ENCODE peak calls at places on chromosomes 1 and 21, in six cellular contexts. S, M, T, A, D and K are unnamed samples.

GRCh38 chr1:168676861-168677260 is 52.1 kb downstream of the DPT start:
- DNase-seq in S (no peak), T (no peak), A (no peak), M (no peak), D (no peak), K (no peak)

GRCh38 chr1:54129858-54130257 is 22.9 kb downstream of the CDCP2 start:
- DNase-seq in S (no peak), T (no peak), M (no peak), A (no peak), D (no peak), K (no peak)

GRCh38 chr1:193417420-193417819 is 231.0 kb upstream of the B3GALT2 start:
- DNase-seq in D (no peak), M (no peak), T (no peak), S (no peak), A (no peak), K (no peak)

GRCh38 chr1:94973271-94973922 is 46.5 kb upstream of the CNN3 start:
- DNase-seq in D (no peak), T (no peak), S (no peak), A (no peak), M (peak; percentile 60), K (no peak)

GRCh38 chr1:178417858-178418257 is 78.9 kb downstream of the CLEC20A start:
- DNase-seq in M (peak; percentile 45), S (no peak), D (peak; percentile 20), T (no peak), A (no peak), K (no peak)

GRCh38 chr1:5701642-5702041 is 290.6 kb downstream of the NPHP4 start:
- DNase-seq in M (no peak), D (no peak), A (no peak), T (no peak), S (no peak), K (no peak)

GRCh38 chr21:27062441-27062840 is 95.6 kb upstream of the ADAMTS5 start:
- DNase-seq in S (no peak), T (no peak), D (no peak), M (peak; percentile 87), A (no peak), K (no peak)

GRCh38 chr21:44710756-44711326 is 531 bp downstream of the TSPEAR start:
- DNase-seq in S (no peak), D (no peak), M (no peak), T (peak; percentile 2), A (no peak), K (no peak)

GRCh38 chr1:247373721-247374141 is 42.1 kb upstream of the ZNF496 start:
- DNase-seq in T (peak; percentile 48), S (peak; percentile 54), M (peak; percentile 36), A (no peak), D (no peak), K (peak; percentile 53)

GRCh38 chr1:169031566-169032224 is 74.8 kb upstream of the ATP1B1 start:
- DNase-seq in S (no peak), T (no peak), D (no peak), M (peak; percentile 34), A (no peak), K (no peak)

GRCh38 chr1:152078831-152079549 is 9.9 kb downstream of the TCHHL1 start:
- DNase-seq in A (no peak), M (no peak), S (no peak), D (no peak), T (no peak), K (no peak)

GRCh38 chr1:168552961-168553360 is 9.2 kb upstream of the XCL2 start:
- DNase-seq in D (no peak), A (no peak), S (no peak), T (no peak), M (no peak), K (no peak)

GRCh38 chr1:89475269-89475668 is 49.4 kb upstream of the LRRC8B start:
- DNase-seq in T (no peak), D (no peak), M (no peak), A (no peak), S (no peak), K (no peak)

GRCh38 chr1:52862666-52863458 is 20.3 kb downstream of the ZYG11A start:
- DNase-seq in D (no peak), A (no peak), M (no peak), S (no peak), T (no peak), K (no peak)

GRCh38 chr1:29688477-29689365 is 452.4 kb downstream of the PTPRU start:
- DNase-seq in S (no peak), M (peak; percentile 52), T (no peak), D (peak; percentile 73), A (no peak), K (no peak)

GRCh38 chr1:241640867-241641542 is 836 bp upstream of the CHML start:
- DNase-seq in D (no peak), A (no peak), S (peak; percentile 17), T (peak; percentile 22), M (no peak), K (no peak)

GRCh38 chr1:46539968-46540367 is 11.5 kb downstream of the KNCN start:
- DNase-seq in T (no peak), D (no peak), A (no peak), M (peak; percentile 77), S (no peak), K (no peak)

GRCh38 chr1:235286667-235287066 is 41.3 kb downstream of the ARID4B start:
- DNase-seq in S (no peak), D (no peak), T (no peak), A (no peak), M (no peak), K (no peak)

GRCh38 chr1:107004421-107004820 is 52.1 kb upstream of the PRMT6 start:
- DNase-seq in T (no peak), S (no peak), A (no peak), M (peak; percentile 11), D (no peak), K (no peak)

GRCh38 chr1:147892216-147892615 is 10.4 kb upstream of the GJA8 start:
- DNase-seq in S (no peak), A (no peak), D (no peak), M (no peak), T (no peak), K (no peak)

GRCh38 chr1:100575406-100575805 is 37.5 kb downstream of the GPR88 start:
- DNase-seq in D (no peak), S (no peak), T (no peak), M (no peak), A (no peak), K (no peak)

GRCh38 chr1:67615886-67616285 is 69.1 kb upstream of the GADD45A start:
- DNase-seq in S (no peak), A (no peak), T (no peak), M (peak; percentile 14), D (no peak), K (no peak)

GRCh38 chr21:20276954-20277353 is 721.3 kb upstream of the NCAM2 start:
- DNase-seq in S (no peak), T (no peak), M (no peak), D (no peak), A (no peak), K (no peak)

GRCh38 chr1:224454337-224455055 is 19.9 kb upstream of the WDR26 start:
- DNase-seq in S (no peak), M (no peak), D (no peak), T (no peak), A (no peak), K (no peak)

GRCh38 chr1:193514397-193514796 is 328.0 kb upstream of the B3GALT2 start:
- DNase-seq in M (no peak), T (no peak), D (no peak), A (no peak), S (no peak), K (no peak)

GRCh38 chr1:47785561-47786271 is 211.5 kb downstream of the TRABD2B start:
- DNase-seq in M (no peak), D (no peak), A (no peak), T (no peak), S (no peak), K (no peak)
- TF ChIP-seq CTCF in M (no peak), D (no peak), A (no peak), T (no peak), S (no peak), K (no peak)

GRCh38 chr1:225777058-225777582 is 506 bp upstream of the SRP9 start:
- DNase-seq in A (no peak), D (no peak), S (no peak), T (no peak), M (no peak), K (no peak)
- TF ChIP-seq CTCF in A (no peak), D (no peak), S (no peak), T (no peak), M (no peak), K (no peak)

GRCh38 chr1:218401896-218402770 is 57.0 kb downstream of the TGFB2 start:
- DNase-seq in M (no peak), S (no peak), D (peak; percentile 70), T (no peak), A (no peak), K (no peak)

GRCh38 chr1:218407630-218408029 is 62.5 kb downstream of the TGFB2 start:
- DNase-seq in D (no peak), T (no peak), S (no peak), A (no peak), M (no peak), K (no peak)

GRCh38 chr1:218403300-218403699 is 58.2 kb downstream of the TGFB2 start:
- DNase-seq in T (no peak), A (no peak), S (no peak), M (no peak), D (no peak), K (no peak)

GRCh38 chr1:218400624-218401023 is 55.5 kb downstream of the TGFB2 start:
- DNase-seq in D (no peak), A (no peak), M (no peak), S (no peak), T (no peak), K (no peak)

GRCh38 chr1:218402771-218403110 is 57.6 kb downstream of the TGFB2 start:
- DNase-seq in T (no peak), S (no peak), A (no peak), M (no peak), D (no peak), K (no peak)
- TF ChIP-seq CTCF in T (no peak), S (no peak), A (no peak), M (no peak), D (no peak), K (no peak)

GRCh38 chr1:39593386-39593785 is 16.8 kb upstream of the PABPC4 start:
- DNase-seq in A (no peak), T (no peak), S (no peak), M (no peak), D (no peak), K (no peak)
- TF ChIP-seq CTCF in A (no peak), T (no peak), S (no peak), M (no peak), D (no peak), K (no peak)

GRCh38 chr1:11720033-11720376 is 15.9 kb upstream of the AGTRAP start:
- DNase-seq in M (no peak), T (no peak), S (no peak), D (no peak), A (no peak), K (no peak)
- TF ChIP-seq CTCF in M (no peak), T (no peak), S (no peak), D (no peak), A (no peak), K (peak; percentile 32)

GRCh38 chr1:37474051-37474696 is at the start of gene ZC3H12A:
- DNase-seq in S (peak; percentile 100), M (peak; percentile 82), D (peak; percentile 55), A (peak; percentile 70), T (peak; percentile 94), K (peak; percentile 76)
- TF ChIP-seq CTCF in S (no peak), M (no peak), D (no peak), A (no peak), T (no peak), K (no peak)